ENCODE peak calls at places on chromosomes 2 and 18, in ten cellular contexts. W is fibroblast of gingiva; F is GM13977; X is ELF-1; T is colonic mucosa; J is left cardiac atrium; G is mesothelial cell of epicardium; R is stimulated activated CD4-positive, alpha-beta T cell treated with anti-CD3 and anti-CD28 coated beads, Interleukin-1b, Interleukin-23, amount 100 ng/mL, for 1 hour; C is GM19239; H is T-helper 9 cell. O is an unnamed sample.

GRCh38 chr2:236718207-236718992 is 148.8 kb downstream of the ACKR3 start:
- DNase-seq in W (no peak), F (no peak), X (no peak), T (no peak), J (no peak), G (no peak), R (no peak), C (no peak), H (no peak), O (no peak)

GRCh38 chr2:45439788-45440773 is 171.0 kb downstream of the SRBD1 start:
- DNase-seq in W (peak; percentile 11), F (peak; percentile 11), X (no peak), T (no peak), J (no peak), G (no peak), R (no peak), C (peak; percentile 25), H (no peak), O (no peak)

GRCh38 chr2:29106980-29107388 is 8.2 kb upstream of the CLIP4 start:
- DNase-seq in W (peak; percentile 91), F (no peak), X (no peak), T (no peak), J (no peak), G (no peak), R (no peak), C (no peak), H (no peak), O (no peak)

GRCh38 chr2:132998221-132998620 is 328.2 kb upstream of the LYPD1 start:
- DNase-seq in W (no peak), F (no peak), X (no peak), T (no peak), J (no peak), G (no peak), R (no peak), C (no peak), H (no peak), O (no peak)

GRCh38 chr2:199716807-199717586 is 134.0 kb downstream of the FTCDNL1 start:
- DNase-seq in W (no peak), F (no peak), X (no peak), T (no peak), J (no peak), G (no peak), R (no peak), C (no peak), H (no peak), O (no peak)

GRCh38 chr18:46222093-46222492 is 117.9 kb downstream of the HAUS1 start:
- DNase-seq in W (no peak), F (no peak), X (no peak), T (no peak), J (no peak), G (no peak), R (no peak), C (no peak), H (no peak), O (no peak)

GRCh38 chr18:60411715-60412114 is 39.1 kb upstream of the MC4R start:
- DNase-seq in W (no peak), F (no peak), X (no peak), T (no peak), J (no peak), G (no peak), R (no peak), C (no peak), H (no peak), O (peak; percentile 50)

GRCh38 chr2:200003444-200003843 is 48.1 kb downstream of the MAIP1 start:
- DNase-seq in W (no peak), F (no peak), X (no peak), T (no peak), J (no peak), G (no peak), R (no peak), C (no peak), H (no peak), O (no peak)

GRCh38 chr2:189673661-189674373 is 653 bp upstream of the ANKAR start:
- DNase-seq in W (no peak), F (no peak), X (no peak), T (no peak), J (no peak), G (no peak), R (no peak), C (no peak), H (no peak), O (no peak)

GRCh38 chr2:20187331-20187730 is 37.6 kb downstream of the SDC1 start:
- DNase-seq in W (no peak), F (no peak), X (no peak), T (no peak), J (no peak), G (no peak), R (no peak), C (no peak), H (no peak), O (no peak)

GRCh38 chr2:99421469-99421868 is 68.3 kb downstream of the REV1 start:
- DNase-seq in W (peak; percentile 40), F (no peak), X (no peak), T (no peak), J (no peak), G (no peak), R (no peak), C (no peak), H (no peak), O (no peak)

GRCh38 chr2:97699765-97700444 is 13.5 kb upstream of the ZAP70 start:
- DNase-seq in W (peak; percentile 45), F (no peak), X (peak; percentile 77), T (peak; percentile 65), J (peak; percentile 47), G (no peak), R (no peak), C (no peak), H (peak; percentile 50), O (peak; percentile 87)

GRCh38 chr2:175698076-175698475 is 304.0 kb downstream of the LNPK start:
- DNase-seq in W (no peak), F (no peak), X (no peak), T (no peak), J (no peak), G (no peak), R (no peak), C (no peak), H (no peak), O (no peak)

GRCh38 chr2:128549646-128550260 is 231.1 kb upstream of the HS6ST1 start:
- DNase-seq in W (no peak), F (no peak), X (peak; percentile 54), T (no peak), J (no peak), G (no peak), R (no peak), C (no peak), H (no peak), O (no peak)

GRCh38 chr18:55912071-55912470 is 324.1 kb upstream of the TCF4 start:
- DNase-seq in W (no peak), F (no peak), X (no peak), T (no peak), J (no peak), G (no peak), R (no peak), C (no peak), H (no peak), O (no peak)

GRCh38 chr18:33560686-33561370 is 17.2 kb upstream of the ASXL3 start:
- DNase-seq in W (peak; percentile 3), F (no peak), X (peak; percentile 51), T (peak; percentile 22), J (no peak), G (no peak), R (no peak), C (no peak), H (no peak), O (peak; percentile 29)

GRCh38 chr18:61398961-61399632 is 65.9 kb downstream of the CDH20 start:
- DNase-seq in W (peak; percentile 75), F (no peak), X (no peak), T (no peak), J (no peak), G (no peak), R (no peak), C (no peak), H (no peak), O (no peak)

GRCh38 chr2:238431431-238431830 is 4.7 kb downstream of the ASB1 start:
- DNase-seq in W (peak; percentile 12), F (no peak), X (no peak), T (no peak), J (no peak), G (no peak), R (no peak), C (no peak), H (no peak), O (no peak)

GRCh38 chr18:35782926-35783325 is 189.6 kb upstream of the RMP24 start:
- DNase-seq in W (no peak), F (no peak), X (no peak), T (no peak), J (no peak), G (no peak), R (no peak), C (no peak), H (no peak), O (no peak)

GRCh38 chr2:138432971-138433370 is 68.6 kb upstream of the SPOPL start:
- DNase-seq in W (no peak), F (no peak), X (no peak), T (no peak), J (no peak), G (no peak), R (no peak), C (no peak), H (no peak), O (no peak)

GRCh38 chr2:70083344-70084156 is 3.7 kb upstream of the PCBP1 start:
- DNase-seq in W (no peak), F (peak; percentile 68), X (no peak), T (peak; percentile 75), J (no peak), G (no peak), R (no peak), C (peak; percentile 53), H (no peak), O (no peak)

GRCh38 chr2:209525834-209526281 is 102.0 kb downstream of the MAP2 start:
- DNase-seq in W (peak; percentile 76), F (no peak), X (no peak), T (no peak), J (no peak), G (no peak), R (no peak), C (no peak), H (no peak), O (no peak)

O was measured in GM23338.